ENCODE peak calls at places on chromosomes 2 and 18, in five cellular contexts. X is upper lobe of left lung, P is GM12878, C is K562, V is HepG2. E is an unnamed sample. For H3K4me1, the result is how much of the 10 kb centered on the place peaks cover.

GRCh38 chr2:99431587-99432275 is 58.1 kb downstream of the REV1 start:
- ATAC-seq in C (no peak), X (no peak), V (peak), P (no peak), E (peak)

GRCh38 chr2:58466803-58467202 is 225.7 kb upstream of the FANCL start:
- ATAC-seq in X (no peak), V (no peak), C (no peak), P (peak), E (no peak)

GRCh38 chr2:3181416-3182010 is 196.1 kb downstream of the EIPR1 start:
- ATAC-seq in X (no peak), C (no peak), P (no peak), V (no peak), E (no peak)

GRCh38 chr2:138516030-138516704 is 14.6 kb downstream of the SPOPL start:
- ATAC-seq in C (no peak), V (peak), P (peak), X (no peak), E (no peak)

GRCh38 chr2:112839407-112840067 is 3.0 kb upstream of the IL1B start:
- ATAC-seq in X (no peak), C (no peak), P (no peak), V (no peak), E (peak)

GRCh38 chr2:27716301-27717069 is 52.8 kb downstream of the SLC4A1AP start:
- ATAC-seq in P (no peak), C (peak), X (no peak), V (peak), E (no peak)

GRCh38 chr2:206230060-206230890 is 44.2 kb upstream of the ZDBF2 start:
- ATAC-seq in C (no peak), V (peak), P (no peak), X (no peak), E (no peak)

GRCh38 chr2:44155577-44156446 is 12.9 kb upstream of the PPM1B start:
- ATAC-seq in X (no peak), P (no peak), C (peak), V (no peak), E (no peak)

GRCh38 chr2:112137516-112138142 is 556 bp upstream of the FBLN7 start:
- ATAC-seq in V (peak), P (peak), X (peak), C (peak), E (peak)

GRCh38 chr2:42775186-42775585 is 11.3 kb upstream of the OXER1 start:
- ATAC-seq in C (no peak), P (peak), X (no peak), V (no peak), E (no peak)

GRCh38 chr2:62410015-62410453 is 96.0 kb downstream of the TMEM17 start:
- ATAC-seq in C (peak), P (peak), V (no peak), X (no peak), E (no peak)

GRCh38 chr2:207635468-207636200 is 10.4 kb upstream of the METTL21A start:
- ATAC-seq in X (no peak), P (no peak), C (peak), V (peak), E (no peak)

GRCh38 chr2:96163768-96164429 is 18.7 kb upstream of the DUSP2 start:
- ATAC-seq in X (peak), P (peak), V (peak), C (peak), E (no peak)

GRCh38 chr2:99680946-99681345 is 191.1 kb upstream of the REV1 start:
- ATAC-seq in V (no peak), P (no peak), C (no peak), X (no peak), E (no peak)

GRCh38 chr2:179239194-179239593 is 25.4 kb downstream of the SESTD1 start:
- ATAC-seq in C (no peak), V (peak), P (peak), X (no peak), E (no peak)

GRCh38 chr2:170330881-170331280 is 152.9 kb downstream of the MYO3B start:
- ATAC-seq in C (no peak), V (no peak), P (no peak), X (no peak), E (no peak)

GRCh38 chr2:27489118-27489497 is 435 bp downstream of the IFT172 start:
- ATAC-seq in C (peak), V (peak), X (peak), P (peak), E (peak)

GRCh38 chr2:219158586-219158985 is 2.0 kb downstream of the NHEJ1 start:
- ATAC-seq in X (no peak), C (no peak), P (no peak), V (no peak), E (no peak)

GRCh38 chr2:65482971-65483370 is 50.6 kb upstream of the SPRED2 start:
- ATAC-seq in V (peak), C (no peak), X (no peak), P (no peak), E (no peak)

GRCh38 chr2:119481501-119482455 is 42.5 kb downstream of the SCTR start:
- ATAC-seq in V (no peak), P (no peak), X (no peak), C (no peak), E (no peak)

GRCh38 chr2:239820836-239821693 is 204.1 kb downstream of the NDUFA10 start:
- ATAC-seq in X (no peak), P (no peak), V (no peak), C (no peak), E (peak)

GRCh38 chr2:38074775-38075435 is 1.0 kb downstream of the CYP1B1 start:
- ATAC-seq in X (no peak), C (no peak), V (no peak), P (no peak), E (no peak)

GRCh38 chr18:25590456-25590855 is 238.5 kb upstream of the ZNF521 start:
- ATAC-seq in P (no peak), V (no peak), X (no peak), C (no peak), E (no peak)

GRCh38 chr2:103669579-103669978 is 907.7 kb downstream of the TMEM182 start:
- ATAC-seq in P (no peak), C (no peak), X (no peak), V (no peak), E (no peak)

GRCh38 chr2:8329660-8330622 is 351.9 kb upstream of the ID2 start:
- ATAC-seq in P (no peak), X (no peak), C (peak), V (no peak), E (no peak)

DNA sequence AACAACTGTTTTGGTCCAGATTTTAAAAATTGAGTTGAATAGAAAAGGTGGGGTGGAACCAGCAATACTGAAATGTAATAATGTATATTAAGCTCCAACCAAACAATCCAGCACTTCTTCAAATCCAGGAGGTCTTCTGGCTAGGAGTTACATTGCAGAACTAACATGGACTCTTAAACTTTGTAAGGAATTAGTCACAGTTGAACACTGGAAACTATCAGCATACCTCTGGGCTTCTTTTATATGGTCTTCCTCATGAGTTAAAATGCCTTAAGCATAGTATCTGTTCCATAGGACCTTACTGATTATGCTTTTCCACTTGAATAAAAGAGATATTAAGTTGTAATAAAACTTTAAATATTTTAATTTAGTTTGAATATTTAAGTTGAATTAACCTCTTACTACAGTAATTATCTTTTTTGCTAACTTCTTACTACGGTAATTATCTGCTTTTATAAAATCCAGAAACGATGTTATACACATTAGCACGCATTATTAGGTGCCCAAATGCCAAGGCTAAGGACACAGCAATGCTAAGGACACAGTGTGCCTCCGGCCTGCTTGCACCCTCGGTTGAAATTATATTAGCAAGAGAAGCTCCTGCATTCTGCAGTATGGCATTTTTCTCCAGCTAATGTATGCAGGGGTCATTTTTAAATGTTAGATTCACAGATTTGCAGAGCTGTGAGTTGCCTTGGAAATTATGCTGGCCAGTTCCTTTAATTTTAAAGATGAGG is 219.9 kb downstream of the NEDD4L start:
- ATAC-seq in V (no peak), X (no peak), P (peak), C (no peak), E (no peak)
- TF ChIP-seq EP300 in V (no peak), X (no peak), P (no peak), C (no peak), E (no peak)

DNA sequence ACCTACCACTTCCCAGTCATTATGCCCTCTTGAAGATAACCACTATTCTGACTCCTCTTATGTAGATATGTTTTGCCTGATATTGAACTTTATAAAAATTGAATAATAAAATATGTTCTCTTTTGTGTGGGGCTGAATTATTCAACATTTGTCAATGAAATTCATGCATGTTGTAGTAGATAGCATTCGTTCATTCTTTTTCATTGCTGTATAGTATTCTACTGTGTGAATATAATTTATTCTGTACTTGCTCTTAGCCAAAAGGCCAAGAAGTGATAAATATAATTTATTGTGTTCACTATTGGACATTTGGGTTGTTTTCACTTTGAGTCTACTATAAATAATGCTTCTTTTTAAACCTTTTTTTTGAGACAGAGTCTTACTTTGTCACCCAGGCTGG is 29.0 kb downstream of the EML6 start:
- ATAC-seq in X (no peak), P (no peak), C (no peak), V (no peak), E (no peak)
- H3K4me1 ChIP-seq in X (under half), P (under half), C (under half), V (under half), E (under half)

GRCh38 chr2:46275995-46276394 is 21.2 kb upstream of the EPAS1 start:
- ATAC-seq in V (no peak), P (no peak), C (no peak), X (peak), E (peak)
- TF ChIP-seq POLR2AphosphoS5 in V (no peak), P (no peak), C (no peak), X (peak), E (peak)

GRCh38 chr2:15307526-15307925 is 253.6 kb downstream of the NBAS start:
- ATAC-seq in X (no peak), P (no peak), C (no peak), V (no peak), E (no peak)
- TF ChIP-seq EP300 in X (no peak), P (no peak), C (no peak), V (no peak), E (no peak)

GRCh38 chr18:44041553-44042418 is 638.9 kb upstream of the SETBP1 start:
- ATAC-seq in V (no peak), X (no peak), P (no peak), C (no peak), E (no peak)
- H3K4me1 ChIP-seq in V (under half), X (under half), P (under half), C (under half), E (under half)

DNA sequence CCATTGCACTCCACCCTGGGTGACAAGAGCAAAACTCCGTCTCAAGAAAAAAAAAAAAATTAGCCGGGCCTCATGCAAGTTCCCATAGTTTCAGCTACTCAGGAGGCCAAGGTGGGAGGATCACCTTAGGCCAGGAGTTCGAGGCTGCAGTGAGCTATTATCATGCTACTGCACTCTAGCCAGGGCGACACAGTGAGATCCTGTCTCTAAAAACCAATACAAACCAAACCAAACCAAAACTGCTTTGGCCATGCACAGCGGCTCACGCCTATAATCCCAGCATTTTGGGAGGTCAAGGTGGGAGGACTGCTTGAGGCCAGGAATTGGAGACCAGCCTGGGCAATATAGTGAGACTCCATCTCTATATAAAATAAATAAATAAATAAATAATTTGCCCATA is 19.1 kb downstream of the NIFK start:
- ATAC-seq in X (no peak), P (no peak), C (no peak), V (no peak), E (no peak)
- TF ChIP-seq POLR2AphosphoS5 in X (no peak), P (no peak), C (no peak), V (no peak), E (no peak)

DNA sequence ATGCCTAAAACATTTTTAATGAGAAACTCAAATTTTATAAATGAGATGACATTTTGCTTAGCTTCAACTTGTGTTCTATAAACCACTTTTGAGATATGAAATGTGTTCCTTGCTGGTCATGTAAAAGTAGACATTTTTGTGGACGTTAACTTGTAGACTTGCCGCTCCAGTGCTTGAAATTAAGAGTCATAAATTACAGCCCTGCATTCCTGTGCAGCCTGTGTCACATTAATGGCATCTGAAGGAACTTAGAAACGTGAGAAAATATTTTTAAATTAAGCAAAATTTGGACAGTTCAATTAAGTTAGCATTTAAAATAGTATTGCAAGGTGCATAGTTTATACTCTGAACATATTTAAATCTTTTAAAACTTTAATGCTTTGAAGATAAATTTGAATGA is 98.3 kb upstream of the LDLRAD4 start:
- ATAC-seq in P (no peak), X (no peak), C (no peak), V (no peak), E (no peak)
- TF ChIP-seq EP300 in P (no peak), X (no peak), C (no peak), V (no peak), E (no peak)

E was measured in gastroesophageal sphincter.